ENCODE peak calls at places on chromosomes 12 and 14, in six cellular contexts. R, E, Q, J, M and P are unnamed samples.

GRCh38 chr12:110577717-110578521 is 5.2 kb downstream of the PPTC7 start:
- DNase-seq in E (peak; percentile 69), R (peak; percentile 73), M (no peak), Q (no peak), J (peak; percentile 62), P (peak; percentile 58)

GRCh38 chr12:50090391-50090790 is 5.2 kb downstream of the SMARCD1 start:
- DNase-seq in R (no peak), E (no peak), M (no peak), J (no peak), Q (no peak), P (no peak)

GRCh38 chr14:22471545-22472121 is 117.4 kb downstream of the DAD1 start:
- DNase-seq in J (no peak), Q (peak; percentile 10), M (peak; percentile 31), R (no peak), E (peak; percentile 5), P (no peak)

GRCh38 chr14:95482967-95483842 is 33.2 kb downstream of the SYNE3 start:
- DNase-seq in R (peak; percentile 95), Q (no peak), M (no peak), J (no peak), E (peak; percentile 96), P (peak; percentile 89)

GRCh38 chr12:46153267-46153872 is 115.5 kb downstream of the SLC38A1 start:
- DNase-seq in J (no peak), M (peak; percentile 13), R (peak; percentile 63), E (no peak), Q (peak; percentile 22), P (no peak)

GRCh38 chr12:128906485-128907137 is 53.3 kb downstream of the GLT1D1 start:
- DNase-seq in R (no peak), M (no peak), J (no peak), Q (no peak), E (no peak), P (no peak)

GRCh38 chr12:115035536-115036107 is 351.6 kb upstream of the TBX3 start:
- DNase-seq in Q (no peak), R (no peak), E (no peak), M (peak; percentile 8), J (no peak), P (no peak)

GRCh38 chr12:126247936-126248335 is 1182.7 kb downstream of the AACS start:
- DNase-seq in E (no peak), M (no peak), Q (no peak), J (no peak), R (no peak), P (no peak)

GRCh38 chr12:119649202-119649808 is 18.6 kb upstream of the PRKAB1 start:
- DNase-seq in M (no peak), Q (peak; percentile 11), J (no peak), R (no peak), E (no peak), P (no peak)

GRCh38 chr12:27821259-27821973 is 41.4 kb upstream of the MANSC4 start:
- DNase-seq in R (peak; percentile 74), Q (peak; percentile 49), M (peak; percentile 72), J (peak; percentile 50), E (peak; percentile 66), P (peak; percentile 37)